ENCODE peak calls at places on chromosomes 3 and 15, in ten cellular contexts. B, C, N, Y, L, D, T, J, A and Z are unnamed samples. For H3K9me3, the result is how much of the 10 kb centered on the place peaks cover.

GRCh38 chr15:71610991-71611720 is 199.2 kb upstream of the NR2E3 start:
- DNase-seq in B (no peak), C (peak), N (no peak), Y (no peak), L (peak), D (no peak), T (no peak), J (no peak), A (peak), Z (no peak)

GRCh38 chr15:29822685-29823459 is 604 bp upstream of the TJP1 start:
- DNase-seq in B (peak), C (peak), N (peak), Y (peak), L (no peak), D (no peak), T (peak), J (peak), A (peak), Z (peak)

GRCh38 chr3:28982906-28983305 is 298.0 kb upstream of the RBMS3 start:
- DNase-seq in B (no peak), C (no peak), N (no peak), Y (no peak), L (no peak), D (no peak), T (no peak), J (no peak), A (no peak), Z (no peak)

GRCh38 chr3:128727485-128727884 is 1.5 kb downstream of the RAB7A start:
- DNase-seq in B (no peak), C (peak), N (no peak), Y (no peak), L (no peak), D (no peak), T (no peak), J (no peak), A (no peak), Z (no peak)

GRCh38 chr3:81468385-81468784 is 293.1 kb downstream of the GBE1 start:
- DNase-seq in B (no peak), C (no peak), N (no peak), Y (no peak), L (no peak), D (no peak), T (no peak), J (no peak), A (peak), Z (no peak)

GRCh38 chr15:63933522-63933921 is 99.8 kb upstream of the HERC1 start:
- DNase-seq in B (no peak), C (peak), N (no peak), Y (no peak), L (no peak), D (no peak), T (no peak), J (no peak), A (no peak), Z (peak)

GRCh38 chr3:27127195-27127594 is 242.0 kb downstream of the NEK10 start:
- DNase-seq in B (no peak), C (no peak), N (no peak), Y (no peak), L (no peak), D (no peak), T (no peak), J (no peak), A (no peak), Z (no peak)

GRCh38 chr3:178849220-178849910 is 222.2 kb downstream of the ZMAT3 start:
- DNase-seq in B (no peak), C (no peak), N (no peak), Y (no peak), L (peak), D (no peak), T (no peak), J (no peak), A (no peak), Z (no peak)

GRCh38 chr3:159899198-159899597 is 89.4 kb upstream of the IL12A start:
- DNase-seq in B (no peak), C (no peak), N (no peak), Y (no peak), L (no peak), D (no peak), T (no peak), J (no peak), A (no peak), Z (no peak)

GRCh38 chr3:71581451-71581980 is 2.0 kb downstream of the FOXP1 start:
- DNase-seq in B (no peak), C (peak), N (peak), Y (peak), L (peak), D (peak), T (peak), J (peak), A (peak), Z (peak)

GRCh38 chr3:138331143-138331894 is 1.7 kb upstream of the NME9 start:
- DNase-seq in B (no peak), C (peak), N (no peak), Y (no peak), L (peak), D (no peak), T (no peak), J (no peak), A (no peak), Z (no peak)

GRCh38 chr3:71511037-71511436 is 72.5 kb downstream of the FOXP1 start:
- DNase-seq in B (peak), C (peak), N (no peak), Y (no peak), L (peak), D (no peak), T (no peak), J (no peak), A (no peak), Z (peak)

GRCh38 chr3:11718582-11719405 is 75.1 kb upstream of the VGLL4 start:
- DNase-seq in B (peak), C (peak), N (peak), Y (peak), L (peak), D (peak), T (peak), J (peak), A (peak), Z (peak)

GRCh38 chr3:72738752-72739520 is 109.3 kb downstream of the SHQ1 start:
- DNase-seq in B (peak), C (peak), N (no peak), Y (peak), L (no peak), D (peak), T (peak), J (peak), A (peak), Z (peak)

GRCh38 chr3:172939651-172940293 is 189.2 kb downstream of the ECT2 start:
- DNase-seq in B (no peak), C (no peak), N (no peak), Y (no peak), L (peak), D (no peak), T (no peak), J (no peak), A (no peak), Z (no peak)

GRCh38 chr3:11002456-11002855 is 9.9 kb downstream of the SLC6A1 start:
- DNase-seq in B (no peak), C (no peak), N (no peak), Y (no peak), L (no peak), D (no peak), T (no peak), J (no peak), A (no peak), Z (no peak)

GRCh38 chr3:182713743-182714517 is 79.4 kb upstream of the ATP11B start:
- DNase-seq in B (peak), C (peak), N (no peak), Y (no peak), L (peak), D (no peak), T (no peak), J (no peak), A (no peak), Z (no peak)

GRCh38 chr15:90352109-90352893 is at the start of gene ZNF774:
- DNase-seq in B (peak), C (peak), N (peak), Y (peak), L (peak), D (peak), T (peak), J (peak), A (peak), Z (peak)

GRCh38 chr3:41330465-41330864 is 131.2 kb downstream of the CTNNB1 start:
- DNase-seq in B (no peak), C (no peak), N (no peak), Y (no peak), L (no peak), D (no peak), T (no peak), J (no peak), A (no peak), Z (no peak)

DNA sequence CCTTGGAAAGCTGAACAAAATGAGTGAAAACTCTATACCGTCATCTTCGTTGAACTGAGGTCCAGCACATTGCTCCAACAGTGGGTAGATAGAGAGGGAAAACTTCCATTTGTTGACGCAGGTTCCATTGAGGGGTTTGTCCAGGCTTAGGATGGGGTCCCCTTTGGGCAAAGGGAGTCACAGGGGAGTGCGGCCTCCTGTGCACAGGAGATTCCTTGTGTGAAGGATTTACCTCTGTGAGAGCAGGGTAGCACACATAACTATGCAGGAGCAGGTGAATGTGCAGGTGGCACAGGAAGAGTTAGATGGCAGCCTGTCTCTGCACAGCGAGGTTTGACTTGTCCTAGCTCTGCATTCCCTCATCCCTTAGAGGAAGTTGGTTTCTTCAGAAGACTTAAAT is 139.3 kb downstream of the SNRPN start:
- DNase-seq in B (no peak), C (no peak), N (no peak), Y (no peak), L (no peak), D (no peak), T (no peak), J (no peak), A (no peak), Z (no peak)
- H3K9me3 ChIP-seq in B (under half), C (under half), N (half or more), Y (half or more), L (under half), D (half or more), T (under half), J (under half), A (half or more), Z (under half)

GRCh38 chr3:981156-981555 is 111.7 kb upstream of the CNTN6 start:
- DNase-seq in B (no peak), C (no peak), N (no peak), Y (no peak), L (no peak), D (no peak), T (no peak), J (no peak), A (no peak), Z (no peak)
- H3K9me3 ChIP-seq in B (under half), C (under half), N (under half), Y (under half), L (under half), D (under half), T (under half), J (under half), A (under half), Z (under half)

GRCh38 chr15:94965593-94965992 is 734.2 kb downstream of the MCTP2 start:
- DNase-seq in B (no peak), C (no peak), N (no peak), Y (no peak), L (no peak), D (no peak), T (no peak), J (no peak), A (no peak), Z (no peak)
- H3K9me3 ChIP-seq in B (under half), C (under half), N (under half), Y (under half), L (under half), D (under half), T (under half), J (under half), A (under half), Z (under half)

GRCh38 chr3:57594576-57594975 is 2.6 kb downstream of the ARF4 start:
- DNase-seq in B (no peak), C (no peak), N (no peak), Y (no peak), L (no peak), D (no peak), T (no peak), J (no peak), A (no peak), Z (no peak)
- H3K9me3 ChIP-seq in B (under half), C (under half), N (under half), Y (under half), L (under half), D (under half), T (under half), J (under half), A (under half), Z (under half)

GRCh38 chr3:53293867-53294266 is 38.0 kb upstream of the TKT start:
- DNase-seq in B (no peak), C (no peak), N (no peak), Y (no peak), L (no peak), D (no peak), T (no peak), J (no peak), A (no peak), Z (no peak)
- H3K9me3 ChIP-seq in B (under half), C (under half), N (under half), Y (under half), L (under half), D (under half), T (under half), J (under half), A (under half), Z (under half)

DNA sequence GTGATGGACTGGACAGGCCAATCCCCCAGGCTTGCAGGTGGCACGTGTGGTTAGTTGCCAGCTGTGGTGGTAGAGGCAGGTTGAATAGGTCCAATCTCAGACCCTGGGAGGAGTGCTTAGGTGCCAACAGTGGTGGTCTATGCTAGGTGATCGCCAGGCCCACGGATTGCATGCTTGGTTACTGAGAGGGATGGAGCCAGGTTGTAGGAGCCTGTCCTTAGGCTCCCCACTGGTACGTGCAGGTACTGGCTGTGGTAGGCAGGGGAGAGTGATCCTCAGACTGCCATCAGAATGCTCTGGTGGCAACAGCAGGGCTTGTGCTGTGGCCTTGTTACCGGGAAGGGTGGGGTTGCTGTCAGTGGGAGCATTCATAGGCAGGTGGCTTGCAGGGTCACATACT is 44.7 kb downstream of the NCK1 start:
- DNase-seq in B (no peak), C (no peak), N (no peak), Y (no peak), L (no peak), D (no peak), T (no peak), J (no peak), A (no peak), Z (no peak)
- H3K9me3 ChIP-seq in B (under half), C (under half), N (under half), Y (under half), L (under half), D (under half), T (under half), J (under half), A (under half), Z (under half)

GRCh38 chr3:118196183-118196582 is 838.5 kb downstream of the IGSF11 start:
- DNase-seq in B (no peak), C (no peak), N (no peak), Y (no peak), L (no peak), D (no peak), T (no peak), J (no peak), A (no peak), Z (no peak)
- H3K9me3 ChIP-seq in B (under half), C (under half), N (under half), Y (under half), L (under half), D (half or more), T (under half), J (under half), A (under half), Z (under half)

GRCh38 chr15:95616306-95616705 is 714.2 kb upstream of the NR2F2 start:
- DNase-seq in B (no peak), C (no peak), N (no peak), Y (no peak), L (no peak), D (no peak), T (no peak), J (no peak), A (no peak), Z (no peak)
- H3K9me3 ChIP-seq in B (under half), C (under half), N (under half), Y (under half), L (under half), D (under half), T (under half), J (under half), A (under half), Z (under half)